ENCODE peak calls at places on chromosome 22, in six cellular contexts. O is progenitor cell of endocrine pancreas, J is HFFc6, D is fibroblast of mammary gland, U is SK-N-SH, C is endothelial cell. Q is an unnamed sample.

GRCh38 chr22:46076651-46077339 is 73.5 kb upstream of the PPARA start:
- DNase-seq in O (no peak), U (no peak), C (no peak), D (no peak), J (peak; percentile 71), Q (peak; percentile 91)

GRCh38 chr22:32469799-32470212 is 4.8 kb upstream of the FBXO7 start:
- DNase-seq in J (peak; percentile 86), O (no peak), U (peak; percentile 74), C (no peak), D (peak; percentile 85), Q (peak; percentile 86)

GRCh38 chr22:40660725-40661124 is 18.6 kb upstream of the MCHR1 start:
- DNase-seq in D (no peak), J (no peak), C (no peak), O (no peak), U (no peak), Q (no peak)

GRCh38 chr22:20244744-20245576 is 23.2 kb downstream of the RTN4R start:
- DNase-seq in C (no peak), U (peak; percentile 66), J (no peak), O (no peak), D (no peak), Q (no peak)

GRCh38 chr22:41816241-41816640 is 15.8 kb downstream of the CCDC134 start:
- DNase-seq in C (no peak), O (no peak), J (no peak), U (no peak), D (no peak), Q (no peak)

GRCh38 chr22:36587289-36588154 is 58.6 kb upstream of the EIF3D start:
- DNase-seq in D (peak; percentile 71), C (no peak), U (no peak), O (no peak), J (peak; percentile 55), Q (peak; percentile 73)

GRCh38 chr22:27881404-27881803 is 37.7 kb downstream of the PITPNB start:
- DNase-seq in C (no peak), U (no peak), D (peak; percentile 37), O (no peak), J (no peak), Q (peak; percentile 51)

GRCh38 chr22:26476705-26477340 is 6.8 kb downstream of the HPS4 start:
- DNase-seq in U (no peak), C (no peak), J (no peak), O (no peak), D (no peak), Q (peak; percentile 54)

GRCh38 chr22:33274214-33274828 is 216.1 kb upstream of the SYN3 start:
- DNase-seq in J (no peak), U (no peak), O (no peak), C (peak; percentile 67), D (peak; percentile 35), Q (peak; percentile 3)

GRCh38 chr22:37021710-37022482 is 2.4 kb downstream of the MPST start:
- DNase-seq in O (no peak), C (peak; percentile 43), J (peak; percentile 13), D (peak; percentile 52), U (peak; percentile 82), Q (peak; percentile 42)

GRCh38 chr22:20946080-20946986 is 20.7 kb upstream of the AIFM3 start:
- DNase-seq in O (no peak), U (no peak), J (peak; percentile 17), C (no peak), D (no peak), Q (peak; percentile 24)

GRCh38 chr22:21980547-21980946 is 2.0 kb downstream of the TOP3B start:
- DNase-seq in D (no peak), J (no peak), U (no peak), C (no peak), O (no peak), Q (no peak)

GRCh38 chr22:50600967-50601668 is 525 bp downstream of the MAPK8IP2 start:
- DNase-seq in D (no peak), O (no peak), C (no peak), J (no peak), U (peak; percentile 90), Q (no peak)

GRCh38 chr22:44913198-44913983 is 96.4 kb downstream of the PHF21B start:
- DNase-seq in O (no peak), D (no peak), U (no peak), J (no peak), C (no peak), Q (no peak)

GRCh38 chr22:48376428-48376827 is 1451.2 kb downstream of the BRD1 start:
- DNase-seq in D (no peak), J (no peak), C (no peak), U (no peak), O (no peak), Q (no peak)

GRCh38 chr22:23220485-23221350 is 40.4 kb downstream of the BCR start:
- DNase-seq in O (no peak), U (no peak), J (no peak), C (no peak), D (peak; percentile 73), Q (peak; percentile 82)

GRCh38 chr22:30116362-30117117 is 36.3 kb downstream of the HORMAD2 start:
- DNase-seq in U (no peak), J (peak; percentile 2), D (peak; percentile 70), C (no peak), O (no peak), Q (peak; percentile 72)

GRCh38 chr22:43275545-43275981 is 67.6 kb downstream of the SCUBE1 start:
- DNase-seq in C (peak; percentile 62), O (no peak), U (no peak), J (peak; percentile 77), D (peak; percentile 61), Q (no peak)

GRCh38 chr22:36467042-36467810 is 14.2 kb downstream of the TXN2 start:
- DNase-seq in U (no peak), J (peak; percentile 79), O (no peak), D (peak; percentile 78), C (no peak), Q (peak; percentile 81)

GRCh38 chr22:49566141-49566541 is 261.5 kb downstream of the BRD1 start:
- DNase-seq in O (no peak), D (no peak), C (no peak), U (no peak), J (no peak), Q (no peak)

GRCh38 chr22:44181033-44181911 is 547 bp downstream of the PARVG start:
- DNase-seq in D (no peak), O (no peak), J (no peak), U (no peak), C (no peak), Q (no peak)

GRCh38 chr22:40385041-40385782 is 14.8 kb downstream of the SGSM3 start:
- DNase-seq in O (no peak), U (no peak), D (no peak), C (no peak), J (no peak), Q (no peak)

Q was measured in AG10803.